ENCODE peak calls at places on chromosome 12, in five cellular contexts. Y is fibroblast of lung, D is fibroblast of the aortic adventitia, G is T-helper 9 cell, I is upper lobe of right lung. S is an unnamed sample.

GRCh38 chr12:6377667-6377994 is 2.3 kb upstream of the SCNN1A start:
- DNase-seq in Y (no peak), D (no peak), G (no peak), I (peak; percentile 89), S (no peak)

GRCh38 chr12:59408431-59408830 is 187.4 kb upstream of the SLC16A7 start:
- DNase-seq in Y (no peak), D (peak; percentile 17), G (no peak), I (no peak), S (no peak)

GRCh38 chr12:124994435-124994975 is 1.1 kb downstream of the BRI3BP start:
- DNase-seq in Y (no peak), D (peak; percentile 4), G (no peak), I (no peak), S (no peak)

GRCh38 chr12:105040476-105040875 is 43.8 kb downstream of the ALDH1L2 start:
- DNase-seq in Y (no peak), D (no peak), G (no peak), I (no peak), S (no peak)

GRCh38 chr12:123900898-123901376 is 71.7 kb downstream of the CCDC92 start:
- DNase-seq in Y (no peak), D (no peak), G (no peak), I (no peak), S (no peak)

GRCh38 chr12:51382173-51382572 is 9.0 kb downstream of the GALNT6 start:
- DNase-seq in Y (no peak), D (no peak), G (no peak), I (no peak), S (no peak)

GRCh38 chr12:130444986-130445385 is 107.3 kb downstream of the PIWIL1 start:
- DNase-seq in Y (no peak), D (no peak), G (no peak), I (no peak), S (no peak)

GRCh38 chr12:9796916-9797315 is 30.4 kb upstream of the KLRF1 start:
- DNase-seq in Y (no peak), D (no peak), G (no peak), I (no peak), S (no peak)

GRCh38 chr12:10205251-10205807 is 7.3 kb upstream of the GABARAPL1 start:
- DNase-seq in Y (no peak), D (no peak), G (no peak), I (no peak), S (no peak)

GRCh38 chr12:23662966-23663365 is 286.5 kb downstream of the SOX5 start:
- DNase-seq in Y (peak; percentile 23), D (no peak), G (no peak), I (no peak), S (no peak)

GRCh38 chr12:1646908-1647669 is 18.1 kb downstream of the WNT5B start:
- DNase-seq in Y (no peak), D (no peak), G (no peak), I (no peak), S (no peak)

GRCh38 chr12:98385636-98386035 is 129.8 kb upstream of the TMPO start:
- DNase-seq in Y (no peak), D (no peak), G (no peak), I (no peak), S (no peak)

GRCh38 chr12:6532927-6533652 is 1.2 kb upstream of the GAPDH start:
- DNase-seq in Y (peak; percentile 57), D (peak; percentile 50), G (no peak), I (peak; percentile 82), S (no peak)

GRCh38 chr12:47124451-47124850 is 44.7 kb upstream of the AMIGO2 start:
- DNase-seq in Y (peak; percentile 40), D (peak; percentile 61), G (no peak), I (no peak), S (no peak)

GRCh38 chr12:52821826-52822660 is 8.1 kb upstream of the KRT4 start:
- DNase-seq in Y (no peak), D (peak; percentile 16), G (no peak), I (no peak), S (no peak)

GRCh38 chr12:132279184-132279889 is 50.1 kb downstream of the GALNT9 start:
- DNase-seq in Y (peak; percentile 31), D (no peak), G (no peak), I (no peak), S (no peak)

GRCh38 chr12:128959931-128960330 is 106.7 kb downstream of the GLT1D1 start:
- DNase-seq in Y (no peak), D (no peak), G (no peak), I (no peak), S (no peak)

GRCh38 chr12:7856516-7856915 is 16.2 kb downstream of the SLC2A14 start:
- DNase-seq in Y (no peak), D (no peak), G (no peak), I (no peak), S (no peak)

GRCh38 chr12:109759595-109759994 is 46.0 kb downstream of the FAM222A start:
- DNase-seq in Y (no peak), D (no peak), G (no peak), I (no peak), S (no peak)

GRCh38 chr12:109433618-109434017 is 43.5 kb downstream of the KCTD10 start:
- DNase-seq in Y (no peak), D (no peak), G (no peak), I (no peak), S (no peak)

GRCh38 chr12:2384533-2385328 is 331.9 kb downstream of the CACNA1C start:
- DNase-seq in Y (peak; percentile 65), D (peak; percentile 89), G (no peak), I (no peak), S (no peak)

GRCh38 chr12:53743277-53744129 is 8.3 kb downstream of the CISTR start:
- DNase-seq in Y (peak; percentile 52), D (peak; percentile 55), G (peak; percentile 44), I (peak; percentile 69), S (peak; percentile 32)

GRCh38 chr12:28114488-28114887 is 75.8 kb upstream of the CCDC91 start:
- DNase-seq in Y (peak; percentile 6), D (no peak), G (no peak), I (no peak), S (no peak)

GRCh38 chr12:115763982-115764621 is 513.4 kb downstream of the MED13L start:
- DNase-seq in Y (no peak), D (no peak), G (no peak), I (no peak), S (no peak)

GRCh38 chr12:108852674-108853073 is 4.7 kb downstream of the SSH1 start:
- DNase-seq in Y (peak; percentile 21), D (peak; percentile 70), G (no peak), I (no peak), S (no peak)

GRCh38 chr12:69720748-69721147 is 17.9 kb upstream of the RAB3IP start:
- DNase-seq in Y (no peak), D (no peak), G (no peak), I (no peak), S (no peak)

GRCh38 chr12:47705239-47705570 is 625 bp downstream of the RPAP3 start:
- DNase-seq in Y (peak; percentile 15), D (no peak), G (no peak), I (no peak), S (no peak)

GRCh38 chr12:19546027-19546426 is 106.7 kb downstream of the AEBP2 start:
- DNase-seq in Y (peak; percentile 49), D (peak; percentile 73), G (no peak), I (no peak), S (no peak)

GRCh38 chr12:62854024-62854423 is 80.9 kb downstream of the PPM1H start:
- DNase-seq in Y (no peak), D (no peak), G (no peak), I (no peak), S (no peak)

GRCh38 chr12:1573960-1574862 is 20.2 kb downstream of the FBXL14 start:
- DNase-seq in Y (no peak), D (no peak), G (no peak), I (no peak), S (no peak)

GRCh38 chr12:95976416-95976832 is 19.7 kb downstream of the HAL start:
- DNase-seq in Y (peak; percentile 39), D (peak; percentile 19), G (no peak), I (no peak), S (no peak)